ENCODE peak calls at places on chromosomes 16 and 17, in seven cellular contexts. B is iris pigment epithelial cell, N is H54, L is HS-5, H is GM04504, C is ACHN, U is brain microvascular endothelial cell. D is an unnamed sample.

GRCh38 chr16:87541004-87541881 is 48.4 kb upstream of the ZCCHC14 start:
- DNase-seq in B (peak), N (peak), L (no peak), H (no peak), C (no peak), U (peak), D (no peak)

GRCh38 chr17:48732688-48733629 is 4.4 kb upstream of the HOXB13 start:
- DNase-seq in B (no peak), N (no peak), L (no peak), H (no peak), C (no peak), U (no peak), D (no peak)

GRCh38 chr17:17752822-17753448 is 71.7 kb downstream of the RAI1 start:
- DNase-seq in B (no peak), N (no peak), L (no peak), H (no peak), C (no peak), U (no peak), D (no peak)

GRCh38 chr17:15659663-15660062 is 24.4 kb downstream of the TRIM16 start:
- DNase-seq in B (no peak), N (no peak), L (no peak), H (no peak), C (peak), U (no peak), D (no peak)

GRCh38 chr16:1287982-1288670 is 21.3 kb upstream of the UBE2I start:
- DNase-seq in B (no peak), N (no peak), L (no peak), H (no peak), C (no peak), U (no peak), D (no peak)

GRCh38 chr16:4696172-4696904 is 3.0 kb downstream of the NUDT16L1 start:
- DNase-seq in B (no peak), N (no peak), L (no peak), H (no peak), C (no peak), U (no peak), D (no peak)

GRCh38 chr17:65797809-65798208 is 236.4 kb upstream of the AXIN2 start:
- DNase-seq in B (no peak), N (no peak), L (no peak), H (no peak), C (peak), U (no peak), D (no peak)

GRCh38 chr17:48335858-48336500 is 94.0 kb downstream of the SKAP1 start:
- DNase-seq in B (peak), N (no peak), L (peak), H (peak), C (peak), U (no peak), D (no peak)

GRCh38 chr16:89925596-89926079 is 2.5 kb downstream of the TUBB3 start:
- DNase-seq in B (peak), N (peak), L (no peak), H (no peak), C (no peak), U (no peak), D (no peak)

GRCh38 chr17:77886387-77886728 is 72.1 kb upstream of the TNRC6C start:
- DNase-seq in B (no peak), N (no peak), L (no peak), H (no peak), C (no peak), U (no peak), D (no peak)

GRCh38 chr17:17739388-17740066 is 58.3 kb downstream of the RAI1 start:
- DNase-seq in B (peak), N (peak), L (no peak), H (peak), C (no peak), U (no peak), D (no peak)

GRCh38 chr17:67671492-67671891 is 46.2 kb upstream of the NOL11 start:
- DNase-seq in B (peak), N (no peak), L (no peak), H (no peak), C (no peak), U (no peak), D (no peak)

GRCh38 chr17:40068129-40068581 is 5.4 kb downstream of the THRA start:
- DNase-seq in B (no peak), N (no peak), L (no peak), H (no peak), C (no peak), U (no peak), D (no peak)

GRCh38 chr16:57750796-57751538 is 15.4 kb downstream of the KATNB1 start:
- DNase-seq in B (no peak), N (no peak), L (no peak), H (no peak), C (no peak), U (no peak), D (no peak)

GRCh38 chr17:40550608-40551007 is 14.7 kb downstream of the CCR7 start:
- DNase-seq in B (peak), N (no peak), L (no peak), H (peak), C (no peak), U (peak), D (peak)

GRCh38 chr17:17304521-17304985 is 1.4 kb downstream of the NT5M start:
- DNase-seq in B (no peak), N (no peak), L (no peak), H (no peak), C (no peak), U (no peak), D (no peak)

GRCh38 chr16:71474864-71475263 is 12.8 kb upstream of the ZNF23 start:
- DNase-seq in B (peak), N (peak), L (peak), H (peak), C (peak), U (peak), D (no peak)

GRCh38 chr17:15453246-15453645 is 14.2 kb downstream of the CDRT4 start:
- DNase-seq in B (no peak), N (no peak), L (no peak), H (no peak), C (no peak), U (no peak), D (no peak)

GRCh38 chr16:67279296-67280089 is at the start of gene PLEKHG4:
- DNase-seq in B (peak), N (no peak), L (peak), H (peak), C (peak), U (peak), D (peak)

GRCh38 chr17:55420067-55420775 is 1.4 kb downstream of the MMD start:
- DNase-seq in B (peak), N (no peak), L (no peak), H (no peak), C (no peak), U (no peak), D (no peak)

GRCh38 chr17:66964930-66965800 is 658 bp downstream of the CACNG4 start:
- DNase-seq in B (no peak), N (peak), L (no peak), H (no peak), C (no peak), U (no peak), D (no peak)